ENCODE peak calls at places on chromosomes 16 and 17, in eight cellular contexts. One of them, this sample, is unnamed.
A peak's percentile ranks its signal among the peaks of the same experiment; 100 is the strongest.

GRCh38 chr17:83067071-83067717 is 12.2 kb upstream of the METRNL start:
- DNase-seq in GM23338: no peak
- DNase-seq in right atrium auricular region: no peak
- DNase-seq in ovary: no peak
- DNase-seq in cardiac muscle cell: no peak
- DNase-seq in suprapubic skin: peak; percentile 54
- DNase-seq in psoas muscle: peak; percentile 48
- DNase-seq in uterus: peak; percentile 12
- DNase-seq in this sample: no peak

GRCh38 chr17:50949128-50950001 is 83.2 kb upstream of the TOB1 start:
- DNase-seq in GM23338: no peak
- DNase-seq in right atrium auricular region: no peak
- DNase-seq in ovary: no peak
- DNase-seq in cardiac muscle cell: no peak
- DNase-seq in suprapubic skin: peak; percentile 60
- DNase-seq in psoas muscle: peak; percentile 65
- DNase-seq in uterus: no peak
- DNase-seq in this sample: no peak

GRCh38 chr16:89122322-89122831 is 28.7 kb downstream of the ACSF3 start:
- DNase-seq in GM23338: peak; percentile 22
- DNase-seq in right atrium auricular region: no peak
- DNase-seq in ovary: no peak
- DNase-seq in cardiac muscle cell: no peak
- DNase-seq in suprapubic skin: no peak
- DNase-seq in psoas muscle: peak; percentile 20
- DNase-seq in uterus: no peak
- DNase-seq in this sample: peak; percentile 47

GRCh38 chr17:67262420-67262819 is 17.4 kb upstream of the HELZ start:
- DNase-seq in GM23338: no peak
- DNase-seq in right atrium auricular region: no peak
- DNase-seq in ovary: no peak
- DNase-seq in cardiac muscle cell: no peak
- DNase-seq in suprapubic skin: no peak
- DNase-seq in psoas muscle: no peak
- DNase-seq in uterus: no peak
- DNase-seq in this sample: no peak

GRCh38 chr16:25135239-25135878 is 23.8 kb downstream of the LCMT1 start:
- DNase-seq in GM23338: no peak
- DNase-seq in right atrium auricular region: no peak
- DNase-seq in ovary: no peak
- DNase-seq in cardiac muscle cell: peak; percentile 27
- DNase-seq in suprapubic skin: no peak
- DNase-seq in psoas muscle: no peak
- DNase-seq in uterus: no peak
- DNase-seq in this sample: no peak

GRCh38 chr17:81242421-81243332 is 3.6 kb downstream of the NDUFAF8 start:
- DNase-seq in GM23338: no peak
- DNase-seq in right atrium auricular region: no peak
- DNase-seq in ovary: no peak
- DNase-seq in cardiac muscle cell: no peak
- DNase-seq in suprapubic skin: no peak
- DNase-seq in psoas muscle: no peak
- DNase-seq in uterus: no peak
- DNase-seq in this sample: no peak

GRCh38 chr17:78001182-78001581 is 42.7 kb downstream of the TNRC6C start:
- DNase-seq in GM23338: peak; percentile 43
- DNase-seq in right atrium auricular region: no peak
- DNase-seq in ovary: no peak
- DNase-seq in cardiac muscle cell: peak; percentile 36
- DNase-seq in suprapubic skin: no peak
- DNase-seq in psoas muscle: no peak
- DNase-seq in uterus: no peak
- DNase-seq in this sample: no peak

GRCh38 chr16:21100447-21100846 is 50.2 kb downstream of the DNAH3 start:
- DNase-seq in GM23338: no peak
- DNase-seq in right atrium auricular region: no peak
- DNase-seq in ovary: no peak
- DNase-seq in cardiac muscle cell: peak; percentile 75
- DNase-seq in suprapubic skin: no peak
- DNase-seq in psoas muscle: no peak
- DNase-seq in uterus: no peak
- DNase-seq in this sample: no peak

GRCh38 chr17:48439473-48439872 is 9.5 kb upstream of the SKAP1 start:
- DNase-seq in GM23338: no peak
- DNase-seq in right atrium auricular region: no peak
- DNase-seq in ovary: no peak
- DNase-seq in cardiac muscle cell: no peak
- DNase-seq in suprapubic skin: no peak
- DNase-seq in psoas muscle: no peak
- DNase-seq in uterus: no peak
- DNase-seq in this sample: peak; percentile 37

GRCh38 chr17:46894476-46895151 is 28.3 kb upstream of the GOSR2 start:
- DNase-seq in GM23338: peak; percentile 45
- DNase-seq in right atrium auricular region: no peak
- DNase-seq in ovary: no peak
- DNase-seq in cardiac muscle cell: peak; percentile 11
- DNase-seq in suprapubic skin: no peak
- DNase-seq in psoas muscle: no peak
- DNase-seq in uterus: no peak
- DNase-seq in this sample: no peak

GRCh38 chr17:81851423-81851822 is 8.9 kb downstream of the P4HB start:
- DNase-seq in GM23338: no peak
- DNase-seq in right atrium auricular region: no peak
- DNase-seq in ovary: no peak
- DNase-seq in cardiac muscle cell: no peak
- DNase-seq in suprapubic skin: no peak
- DNase-seq in psoas muscle: no peak
- DNase-seq in uterus: no peak
- DNase-seq in this sample: no peak

GRCh38 chr17:2705888-2706795 is 5.4 kb downstream of the CLUH start:
- DNase-seq in GM23338: no peak
- DNase-seq in right atrium auricular region: no peak
- DNase-seq in ovary: no peak
- DNase-seq in cardiac muscle cell: no peak
- DNase-seq in suprapubic skin: peak; percentile 48
- DNase-seq in psoas muscle: peak; percentile 45
- DNase-seq in uterus: no peak
- DNase-seq in this sample: no peak

GRCh38 chr17:59440757-59441458 is 109.5 kb downstream of the YPEL2 start:
- DNase-seq in GM23338: peak; percentile 98
- DNase-seq in right atrium auricular region: peak; percentile 97
- DNase-seq in ovary: peak; percentile 89
- DNase-seq in cardiac muscle cell: peak; percentile 95
- DNase-seq in suprapubic skin: peak; percentile 93
- DNase-seq in psoas muscle: peak; percentile 90
- DNase-seq in uterus: peak; percentile 86
- DNase-seq in this sample: peak; percentile 36

GRCh38 chr16:27237229-27238015 is 31.1 kb downstream of the NSMCE1 start:
- DNase-seq in GM23338: peak; percentile 23
- DNase-seq in right atrium auricular region: no peak
- DNase-seq in ovary: no peak
- DNase-seq in cardiac muscle cell: peak; percentile 48
- DNase-seq in suprapubic skin: peak; percentile 68
- DNase-seq in psoas muscle: no peak
- DNase-seq in uterus: peak; percentile 13
- DNase-seq in this sample: peak; percentile 73
- H3K4me3 ChIP-seq in GM23338: no peak overlapping the region
- H3K4me3 ChIP-seq in right atrium auricular region: no peak overlapping the region
- H3K4me3 ChIP-seq in ovary: no peak overlapping the region
- H3K4me3 ChIP-seq in cardiac muscle cell: no peak overlapping the region
- H3K4me3 ChIP-seq in suprapubic skin: no peak overlapping the region
- H3K4me3 ChIP-seq in psoas muscle: no peak overlapping the region
- H3K4me3 ChIP-seq in uterus: no peak overlapping the region
- H3K4me3 ChIP-seq in this sample: no peak overlapping the region

GRCh38 chr16:72049110-72049509 is 5.2 kb upstream of the HP start:
- DNase-seq in GM23338: no peak
- DNase-seq in right atrium auricular region: no peak
- DNase-seq in ovary: no peak
- DNase-seq in cardiac muscle cell: no peak
- DNase-seq in suprapubic skin: no peak
- DNase-seq in psoas muscle: no peak
- DNase-seq in uterus: no peak
- DNase-seq in this sample: no peak
- TF ChIP-seq CTCF in GM23338: no peak
- TF ChIP-seq CTCF in right atrium auricular region: no peak
- TF ChIP-seq CTCF in ovary: no peak
- TF ChIP-seq CTCF in cardiac muscle cell: no peak
- TF ChIP-seq CTCF in suprapubic skin: no peak
- TF ChIP-seq CTCF in psoas muscle: no peak
- TF ChIP-seq CTCF in uterus: no peak
- TF ChIP-seq CTCF in this sample: no peak

GRCh38 chr16:2848933-2849332 is 9.0 kb downstream of the PRSS22 start:
- DNase-seq in GM23338: no peak
- DNase-seq in right atrium auricular region: no peak
- DNase-seq in ovary: no peak
- DNase-seq in cardiac muscle cell: no peak
- DNase-seq in suprapubic skin: no peak
- DNase-seq in psoas muscle: no peak
- DNase-seq in uterus: no peak
- DNase-seq in this sample: no peak

GRCh38 chr16:2842340-2843000 is 12.4 kb downstream of the ZG16B start:
- DNase-seq in GM23338: peak; percentile 94
- DNase-seq in right atrium auricular region: no peak
- DNase-seq in ovary: peak; percentile 32
- DNase-seq in cardiac muscle cell: peak; percentile 54
- DNase-seq in suprapubic skin: no peak
- DNase-seq in psoas muscle: peak; percentile 88
- DNase-seq in uterus: peak; percentile 24
- DNase-seq in this sample: peak; percentile 66

GRCh38 chr16:2845116-2845515 is 12.9 kb downstream of the PRSS22 start:
- DNase-seq in GM23338: no peak
- DNase-seq in right atrium auricular region: no peak
- DNase-seq in ovary: no peak
- DNase-seq in cardiac muscle cell: no peak
- DNase-seq in suprapubic skin: no peak
- DNase-seq in psoas muscle: no peak
- DNase-seq in uterus: no peak
- DNase-seq in this sample: no peak

GRCh38 chr16:2843526-2843925 is 13.4 kb downstream of the ZG16B start:
- DNase-seq in GM23338: no peak
- DNase-seq in right atrium auricular region: no peak
- DNase-seq in ovary: no peak
- DNase-seq in cardiac muscle cell: no peak
- DNase-seq in suprapubic skin: no peak
- DNase-seq in psoas muscle: peak; percentile 23
- DNase-seq in uterus: no peak
- DNase-seq in this sample: no peak

GRCh38 chr16:2846511-2847310 is 11.3 kb downstream of the PRSS22 start:
- DNase-seq in GM23338: no peak
- DNase-seq in right atrium auricular region: no peak
- DNase-seq in ovary: no peak
- DNase-seq in cardiac muscle cell: peak; percentile 16
- DNase-seq in suprapubic skin: no peak
- DNase-seq in psoas muscle: no peak
- DNase-seq in uterus: no peak
- DNase-seq in this sample: no peak
- H3K27me3 ChIP-seq in GM23338: peaks cover 13% of the 10 kb centered on the region
- H3K27me3 ChIP-seq in right atrium auricular region: no peaks in the 10 kb centered on the region
- H3K27me3 ChIP-seq in ovary: no peaks in the 10 kb centered on the region
- H3K27me3 ChIP-seq in cardiac muscle cell: peaks cover 9% of the 10 kb centered on the region
- H3K27me3 ChIP-seq in suprapubic skin: peaks cover 21% of the 10 kb centered on the region
- H3K27me3 ChIP-seq in psoas muscle: no peaks in the 10 kb centered on the region
- H3K27me3 ChIP-seq in uterus: no peaks in the 10 kb centered on the region
- H3K27me3 ChIP-seq in this sample: no peaks in the 10 kb centered on the region

DNA sequence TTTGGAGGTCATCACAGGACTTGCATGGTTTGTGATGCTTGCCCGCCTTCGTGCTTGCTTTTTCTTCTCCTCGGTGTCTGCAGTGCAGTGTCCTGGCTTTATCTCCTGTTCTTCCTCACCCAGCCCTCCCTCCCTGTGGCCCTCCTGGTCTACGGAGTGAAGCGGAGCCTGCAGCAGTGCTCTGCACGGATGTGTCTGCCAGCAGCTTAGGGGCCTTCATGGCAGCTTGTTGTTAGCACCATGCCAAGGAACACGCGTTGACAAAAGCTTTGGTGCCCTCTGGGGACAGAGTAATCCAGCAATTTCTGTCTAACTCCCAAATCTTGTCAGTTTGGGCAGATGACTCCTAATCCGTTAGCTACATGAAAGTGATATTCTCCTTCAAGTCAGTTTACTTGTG is 9.9 kb downstream of the DHODH start:
- DNase-seq in GM23338: no peak
- DNase-seq in right atrium auricular region: no peak
- DNase-seq in ovary: no peak
- DNase-seq in cardiac muscle cell: no peak
- DNase-seq in suprapubic skin: no peak
- DNase-seq in psoas muscle: no peak
- DNase-seq in uterus: no peak
- DNase-seq in this sample: no peak
- H3K4me3 ChIP-seq in GM23338: no peak overlapping the region
- H3K4me3 ChIP-seq in right atrium auricular region: no peak overlapping the region
- H3K4me3 ChIP-seq in ovary: no peak overlapping the region
- H3K4me3 ChIP-seq in cardiac muscle cell: no peak overlapping the region
- H3K4me3 ChIP-seq in suprapubic skin: no peak overlapping the region
- H3K4me3 ChIP-seq in psoas muscle: no peak overlapping the region
- H3K4me3 ChIP-seq in uterus: no peak overlapping the region
- H3K4me3 ChIP-seq in this sample: no peak overlapping the region

GRCh38 chr17:74646231-74646630 is 22.7 kb upstream of the CD300E start:
- DNase-seq in GM23338: peak; percentile 68
- DNase-seq in right atrium auricular region: no peak
- DNase-seq in ovary: no peak
- DNase-seq in cardiac muscle cell: peak; percentile 39
- DNase-seq in suprapubic skin: no peak
- DNase-seq in psoas muscle: no peak
- DNase-seq in uterus: no peak
- DNase-seq in this sample: no peak
- TF ChIP-seq CTCF in GM23338: peak; percentile 65
- TF ChIP-seq CTCF in right atrium auricular region: no peak
- TF ChIP-seq CTCF in ovary: no peak
- TF ChIP-seq CTCF in cardiac muscle cell: peak; percentile 50
- TF ChIP-seq CTCF in suprapubic skin: no peak
- TF ChIP-seq CTCF in psoas muscle: no peak
- TF ChIP-seq CTCF in uterus: no peak
- TF ChIP-seq CTCF in this sample: peak; percentile 53

GRCh38 chr16:9075299-9076071 is 16.0 kb upstream of the HAPSTR1 start:
- DNase-seq in GM23338: no peak
- DNase-seq in right atrium auricular region: no peak
- DNase-seq in ovary: no peak
- DNase-seq in cardiac muscle cell: no peak
- DNase-seq in suprapubic skin: no peak
- DNase-seq in psoas muscle: no peak
- DNase-seq in uterus: no peak
- DNase-seq in this sample: no peak
- H3K27me3 ChIP-seq in GM23338: no peaks in the 10 kb centered on the region
- H3K27me3 ChIP-seq in right atrium auricular region: no peaks in the 10 kb centered on the region
- H3K27me3 ChIP-seq in ovary: no peaks in the 10 kb centered on the region
- H3K27me3 ChIP-seq in cardiac muscle cell: no peaks in the 10 kb centered on the region
- H3K27me3 ChIP-seq in suprapubic skin: no peaks in the 10 kb centered on the region
- H3K27me3 ChIP-seq in psoas muscle: no peaks in the 10 kb centered on the region
- H3K27me3 ChIP-seq in uterus: no peaks in the 10 kb centered on the region
- H3K27me3 ChIP-seq in this sample: no peaks in the 10 kb centered on the region

This sample was measured in GM06990.